ENCODE peak calls at places on chromosome 2, in ten cellular contexts. One of them, this sample, is unnamed.

GRCh38 chr2:178241852-178242551 is 47.7 kb downstream of the OSBPL6 start:
- DNase-seq in ascending aorta: peak
- DNase-seq in stimulated activated CD4-positive, alpha-beta T cell treated with anti-CD3 and anti-CD28 coated beads, TNF-alpha, amount 100 ng/mL, for 48 hours: no peak
- DNase-seq in NCI-H774: peak
- DNase-seq in iris pigment epithelial cell: peak
- DNase-seq in Calu3: peak
- DNase-seq in activated T-cell treated with anti-CD3 and anti-CD28 coated beads, Interleukin-2, amount 50 U/mL, for 4 hours: no peak
- DNase-seq in iPS DF 6.9: no peak
- DNase-seq in neuronal stem cell: no peak
- DNase-seq in MCF 10A: peak
- DNase-seq in this sample: no peak

GRCh38 chr2:238851751-238852150 is 3.9 kb downstream of the TWIST2 start:
- DNase-seq in ascending aorta: no peak
- DNase-seq in stimulated activated CD4-positive, alpha-beta T cell treated with anti-CD3 and anti-CD28 coated beads, TNF-alpha, amount 100 ng/mL, for 48 hours: no peak
- DNase-seq in NCI-H774: no peak
- DNase-seq in iris pigment epithelial cell: peak
- DNase-seq in Calu3: no peak
- DNase-seq in activated T-cell treated with anti-CD3 and anti-CD28 coated beads, Interleukin-2, amount 50 U/mL, for 4 hours: no peak
- DNase-seq in iPS DF 6.9: no peak
- DNase-seq in neuronal stem cell: no peak
- DNase-seq in MCF 10A: no peak
- DNase-seq in this sample: no peak

GRCh38 chr2:17593445-17593840 is 52.9 kb downstream of the VSNL1 start:
- DNase-seq in ascending aorta: no peak
- DNase-seq in stimulated activated CD4-positive, alpha-beta T cell treated with anti-CD3 and anti-CD28 coated beads, TNF-alpha, amount 100 ng/mL, for 48 hours: no peak
- DNase-seq in NCI-H774: no peak
- DNase-seq in iris pigment epithelial cell: no peak
- DNase-seq in Calu3: no peak
- DNase-seq in activated T-cell treated with anti-CD3 and anti-CD28 coated beads, Interleukin-2, amount 50 U/mL, for 4 hours: no peak
- DNase-seq in iPS DF 6.9: no peak
- DNase-seq in neuronal stem cell: no peak
- DNase-seq in MCF 10A: no peak
- DNase-seq in this sample: no peak

GRCh38 chr2:27075219-27075871 is 3.1 kb upstream of the EMILIN1 start:
- DNase-seq in ascending aorta: no peak
- DNase-seq in stimulated activated CD4-positive, alpha-beta T cell treated with anti-CD3 and anti-CD28 coated beads, TNF-alpha, amount 100 ng/mL, for 48 hours: no peak
- DNase-seq in NCI-H774: no peak
- DNase-seq in iris pigment epithelial cell: no peak
- DNase-seq in Calu3: no peak
- DNase-seq in activated T-cell treated with anti-CD3 and anti-CD28 coated beads, Interleukin-2, amount 50 U/mL, for 4 hours: peak
- DNase-seq in iPS DF 6.9: no peak
- DNase-seq in neuronal stem cell: no peak
- DNase-seq in MCF 10A: no peak
- DNase-seq in this sample: no peak

GRCh38 chr2:216533504-216534068 is 34.9 kb downstream of the RPL37A start:
- DNase-seq in ascending aorta: peak
- DNase-seq in stimulated activated CD4-positive, alpha-beta T cell treated with anti-CD3 and anti-CD28 coated beads, TNF-alpha, amount 100 ng/mL, for 48 hours: no peak
- DNase-seq in NCI-H774: no peak
- DNase-seq in iris pigment epithelial cell: no peak
- DNase-seq in Calu3: no peak
- DNase-seq in activated T-cell treated with anti-CD3 and anti-CD28 coated beads, Interleukin-2, amount 50 U/mL, for 4 hours: no peak
- DNase-seq in iPS DF 6.9: no peak
- DNase-seq in neuronal stem cell: no peak
- DNase-seq in MCF 10A: no peak
- DNase-seq in this sample: no peak

GRCh38 chr2:224671731-224672130 is 44.4 kb downstream of the CCDC195 start:
- DNase-seq in ascending aorta: no peak
- DNase-seq in stimulated activated CD4-positive, alpha-beta T cell treated with anti-CD3 and anti-CD28 coated beads, TNF-alpha, amount 100 ng/mL, for 48 hours: no peak
- DNase-seq in NCI-H774: peak
- DNase-seq in iris pigment epithelial cell: no peak
- DNase-seq in Calu3: no peak
- DNase-seq in activated T-cell treated with anti-CD3 and anti-CD28 coated beads, Interleukin-2, amount 50 U/mL, for 4 hours: no peak
- DNase-seq in iPS DF 6.9: no peak
- DNase-seq in neuronal stem cell: no peak
- DNase-seq in MCF 10A: no peak
- DNase-seq in this sample: no peak

GRCh38 chr2:60518567-60518966 is 34.9 kb downstream of the BCL11A start:
- DNase-seq in ascending aorta: no peak
- DNase-seq in stimulated activated CD4-positive, alpha-beta T cell treated with anti-CD3 and anti-CD28 coated beads, TNF-alpha, amount 100 ng/mL, for 48 hours: no peak
- DNase-seq in NCI-H774: no peak
- DNase-seq in iris pigment epithelial cell: no peak
- DNase-seq in Calu3: no peak
- DNase-seq in activated T-cell treated with anti-CD3 and anti-CD28 coated beads, Interleukin-2, amount 50 U/mL, for 4 hours: no peak
- DNase-seq in iPS DF 6.9: no peak
- DNase-seq in neuronal stem cell: no peak
- DNase-seq in MCF 10A: no peak
- DNase-seq in this sample: no peak

GRCh38 chr2:17051558-17051957 is 385.9 kb upstream of the CYRIA start:
- DNase-seq in ascending aorta: no peak
- DNase-seq in stimulated activated CD4-positive, alpha-beta T cell treated with anti-CD3 and anti-CD28 coated beads, TNF-alpha, amount 100 ng/mL, for 48 hours: no peak
- DNase-seq in NCI-H774: no peak
- DNase-seq in iris pigment epithelial cell: no peak
- DNase-seq in Calu3: no peak
- DNase-seq in activated T-cell treated with anti-CD3 and anti-CD28 coated beads, Interleukin-2, amount 50 U/mL, for 4 hours: no peak
- DNase-seq in iPS DF 6.9: no peak
- DNase-seq in neuronal stem cell: no peak
- DNase-seq in MCF 10A: peak
- DNase-seq in this sample: no peak

GRCh38 chr2:28452534-28453081 is 43.3 kb upstream of the PLB1 start:
- DNase-seq in ascending aorta: peak
- DNase-seq in stimulated activated CD4-positive, alpha-beta T cell treated with anti-CD3 and anti-CD28 coated beads, TNF-alpha, amount 100 ng/mL, for 48 hours: peak
- DNase-seq in NCI-H774: no peak
- DNase-seq in iris pigment epithelial cell: peak
- DNase-seq in Calu3: peak
- DNase-seq in activated T-cell treated with anti-CD3 and anti-CD28 coated beads, Interleukin-2, amount 50 U/mL, for 4 hours: peak
- DNase-seq in iPS DF 6.9: peak
- DNase-seq in neuronal stem cell: peak
- DNase-seq in MCF 10A: peak
- DNase-seq in this sample: no peak

GRCh38 chr2:236679906-236680305 is 110.3 kb downstream of the ACKR3 start:
- DNase-seq in ascending aorta: no peak
- DNase-seq in stimulated activated CD4-positive, alpha-beta T cell treated with anti-CD3 and anti-CD28 coated beads, TNF-alpha, amount 100 ng/mL, for 48 hours: no peak
- DNase-seq in NCI-H774: no peak
- DNase-seq in iris pigment epithelial cell: no peak
- DNase-seq in Calu3: no peak
- DNase-seq in activated T-cell treated with anti-CD3 and anti-CD28 coated beads, Interleukin-2, amount 50 U/mL, for 4 hours: no peak
- DNase-seq in iPS DF 6.9: no peak
- DNase-seq in neuronal stem cell: no peak
- DNase-seq in MCF 10A: peak
- DNase-seq in this sample: peak